ENCODE peak calls at places on chromosomes 13 and 19, in seven cellular contexts. One of them, this sample, is unnamed.

GRCh38 chr13:103926118-103926517 is 859.9 kb upstream of the SLC10A2 start:
- DNase-seq in H1: no peak
- DNase-seq in K562: no peak
- DNase-seq in GM12878: no peak
- DNase-seq in SK-N-SH: no peak
- DNase-seq in HCT116: no peak
- DNase-seq in HepG2: no peak
- DNase-seq in this sample: no peak

GRCh38 chr19:39236527-39236926 is 8.3 kb downstream of the IFNL3 start:
- DNase-seq in HepG2: no peak
- DNase-seq in K562: no peak
- DNase-seq in HCT116: no peak
- DNase-seq in H1: no peak
- DNase-seq in GM12878: no peak
- DNase-seq in SK-N-SH: no peak
- DNase-seq in this sample: no peak

GRCh38 chr13:89455741-89456140 is 1784.6 kb downstream of the SLITRK5 start:
- DNase-seq in K562: no peak
- DNase-seq in HepG2: no peak
- DNase-seq in SK-N-SH: no peak
- DNase-seq in GM12878: no peak
- DNase-seq in H1: no peak
- DNase-seq in HCT116: no peak
- DNase-seq in this sample: peak; percentile 10

GRCh38 chr13:38990693-38991092 is at the start of gene STOML3:
- DNase-seq in GM12878: no peak
- DNase-seq in K562: no peak
- DNase-seq in H1: no peak
- DNase-seq in SK-N-SH: no peak
- DNase-seq in HepG2: no peak
- DNase-seq in HCT116: no peak
- DNase-seq in this sample: no peak

GRCh38 chr19:42246869-42247630 is 4.6 kb upstream of the GSK3A start:
- DNase-seq in HCT116: no peak
- DNase-seq in H1: no peak
- DNase-seq in K562: no peak
- DNase-seq in HepG2: no peak
- DNase-seq in SK-N-SH: no peak
- DNase-seq in GM12878: no peak
- DNase-seq in this sample: no peak

GRCh38 chr13:73973156-73973555 is 161.0 kb downstream of the KLF12 start:
- DNase-seq in K562: no peak
- DNase-seq in HepG2: no peak
- DNase-seq in HCT116: no peak
- DNase-seq in GM12878: no peak
- DNase-seq in SK-N-SH: no peak
- DNase-seq in H1: no peak
- DNase-seq in this sample: no peak

GRCh38 chr13:49985129-49985528 is 11.7 kb upstream of the TRIM13 start:
- DNase-seq in HCT116: no peak
- DNase-seq in H1: no peak
- DNase-seq in HepG2: no peak
- DNase-seq in SK-N-SH: no peak
- DNase-seq in K562: no peak
- DNase-seq in GM12878: no peak
- DNase-seq in this sample: no peak

GRCh38 chr19:35347171-35347929 is at the start of gene FFAR1:
- DNase-seq in SK-N-SH: no peak
- DNase-seq in GM12878: peak; percentile 96
- DNase-seq in HepG2: no peak
- DNase-seq in HCT116: no peak
- DNase-seq in K562: peak; percentile 4
- DNase-seq in H1: peak; percentile 38
- DNase-seq in this sample: peak; percentile 28

GRCh38 chr19:27684293-27684692 is 1528.7 kb downstream of the UQCRFS1 start:
- DNase-seq in H1: no peak
- DNase-seq in K562: no peak
- DNase-seq in GM12878: no peak
- DNase-seq in HCT116: no peak
- DNase-seq in HepG2: no peak
- DNase-seq in SK-N-SH: no peak
- DNase-seq in this sample: no peak

GRCh38 chr19:57687363-57688010 is 5.7 kb downstream of the ZNF551 start:
- DNase-seq in H1: no peak
- DNase-seq in HCT116: no peak
- DNase-seq in GM12878: no peak
- DNase-seq in HepG2: no peak
- DNase-seq in SK-N-SH: no peak
- DNase-seq in K562: no peak
- DNase-seq in this sample: no peak

GRCh38 chr13:24097064-24097463 is 63.5 kb upstream of the SPATA13 start:
- DNase-seq in HCT116: no peak
- DNase-seq in GM12878: peak; percentile 16
- DNase-seq in HepG2: peak; percentile 71
- DNase-seq in K562: no peak
- DNase-seq in SK-N-SH: no peak
- DNase-seq in H1: no peak
- DNase-seq in this sample: no peak

GRCh38 chr19:409006-409514 is at the start of gene C2CD4C:
- DNase-seq in H1: peak; percentile 76
- DNase-seq in GM12878: no peak
- DNase-seq in K562: peak; percentile 78
- DNase-seq in HCT116: no peak
- DNase-seq in SK-N-SH: peak; percentile 87
- DNase-seq in HepG2: no peak
- DNase-seq in this sample: no peak

GRCh38 chr13:77310579-77311279 is 16.2 kb downstream of the MYCBP2 start:
- DNase-seq in HCT116: no peak
- DNase-seq in GM12878: no peak
- DNase-seq in SK-N-SH: no peak
- DNase-seq in H1: no peak
- DNase-seq in HepG2: no peak
- DNase-seq in K562: no peak
- DNase-seq in this sample: no peak

GRCh38 chr13:28138012-28138755 is at the start of gene PAN3:
- DNase-seq in SK-N-SH: peak; percentile 91
- DNase-seq in HepG2: peak; percentile 80
- DNase-seq in H1: peak; percentile 95
- DNase-seq in HCT116: peak; percentile 78
- DNase-seq in GM12878: peak; percentile 56
- DNase-seq in K562: peak; percentile 69
- DNase-seq in this sample: peak; percentile 58

GRCh38 chr13:28137556-28137955 is 789 bp upstream of the PAN3 start:
- DNase-seq in SK-N-SH: no peak
- DNase-seq in H1: no peak
- DNase-seq in K562: no peak
- DNase-seq in GM12878: no peak
- DNase-seq in HCT116: no peak
- DNase-seq in HepG2: no peak
- DNase-seq in this sample: no peak

GRCh38 chr13:28136916-28137315 is 1.4 kb upstream of the PAN3 start:
- DNase-seq in HCT116: no peak
- DNase-seq in HepG2: no peak
- DNase-seq in GM12878: no peak
- DNase-seq in SK-N-SH: no peak
- DNase-seq in K562: no peak
- DNase-seq in H1: no peak
- DNase-seq in this sample: no peak

GRCh38 chr13:28140433-28141125 is 2.2 kb downstream of the PAN3 start:
- DNase-seq in SK-N-SH: no peak
- DNase-seq in HepG2: no peak
- DNase-seq in HCT116: no peak
- DNase-seq in K562: no peak
- DNase-seq in GM12878: no peak
- DNase-seq in H1: no peak
- DNase-seq in this sample: no peak

DNA sequence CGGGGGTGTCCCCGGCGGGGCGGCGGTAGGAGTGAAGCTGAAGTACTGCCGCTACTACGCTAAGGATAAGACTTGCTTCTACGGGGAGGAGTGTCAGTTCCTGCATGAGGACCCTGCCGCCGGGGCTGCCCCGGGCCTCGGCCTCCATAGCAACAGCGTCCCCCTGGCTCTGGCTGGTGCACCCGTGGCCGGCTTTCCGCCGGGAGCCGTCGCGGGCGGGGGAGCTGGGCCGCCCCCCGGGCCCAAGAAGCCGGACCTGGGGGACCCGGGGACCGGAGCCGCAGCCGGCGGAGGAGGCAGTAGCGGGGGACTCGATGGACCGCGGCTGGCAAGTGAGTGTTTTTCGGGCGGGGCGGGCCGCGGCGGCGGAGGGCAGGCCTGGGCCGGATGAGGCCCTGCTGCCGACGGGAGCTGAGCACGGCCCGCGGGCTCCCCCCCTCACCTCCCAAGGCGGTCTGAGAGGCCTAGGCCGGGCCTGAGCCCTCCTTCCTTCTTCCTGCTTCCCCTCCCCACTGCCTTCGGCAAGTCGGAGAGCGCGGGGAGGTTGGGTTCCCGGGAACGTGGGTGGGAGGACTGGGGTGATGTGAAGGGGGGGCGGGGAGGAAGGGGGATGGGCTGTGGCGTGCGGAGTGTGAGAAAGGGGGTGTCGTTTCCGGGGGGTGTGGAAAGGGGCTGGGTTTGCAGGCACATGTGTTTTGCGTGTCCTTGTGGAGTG is 568 bp downstream of the PAN3 start:
- DNase-seq in K562: peak; percentile 73
- DNase-seq in HCT116: peak; percentile 63
- DNase-seq in SK-N-SH: peak; percentile 85
- DNase-seq in GM12878: peak; percentile 80
- DNase-seq in H1: peak; percentile 86
- DNase-seq in HepG2: peak; percentile 75
- DNase-seq in this sample: peak; percentile 40
- TF ChIP-seq JUND in K562: no peak
- TF ChIP-seq JUND in HCT116: no peak
- TF ChIP-seq JUND in SK-N-SH: no peak
- TF ChIP-seq JUND in GM12878: no peak
- TF ChIP-seq JUND in H1: no peak
- TF ChIP-seq JUND in HepG2: no peak
- TF ChIP-seq JUND in this sample: no peak

GRCh38 chr19:7297742-7298141 is 3.5 kb upstream of the INSR start:
- DNase-seq in GM12878: no peak
- DNase-seq in HCT116: no peak
- DNase-seq in SK-N-SH: no peak
- DNase-seq in HepG2: no peak
- DNase-seq in H1: no peak
- DNase-seq in K562: no peak
- DNase-seq in this sample: no peak
- TF ChIP-seq JUND in GM12878: no peak
- TF ChIP-seq JUND in HCT116: no peak
- TF ChIP-seq JUND in SK-N-SH: no peak
- TF ChIP-seq JUND in HepG2: no peak
- TF ChIP-seq JUND in H1: no peak
- TF ChIP-seq JUND in K562: no peak
- TF ChIP-seq JUND in this sample: no peak

GRCh38 chr19:3109491-3109890 is 15.3 kb downstream of the GNA11 start:
- DNase-seq in H1: no peak
- DNase-seq in HepG2: no peak
- DNase-seq in HCT116: no peak
- DNase-seq in K562: no peak
- DNase-seq in SK-N-SH: no peak
- DNase-seq in GM12878: no peak
- DNase-seq in this sample: no peak

GRCh38 chr19:3112375-3113099 is 18.4 kb downstream of the GNA11 start:
- DNase-seq in HCT116: no peak
- DNase-seq in HepG2: no peak
- DNase-seq in K562: no peak
- DNase-seq in H1: no peak
- DNase-seq in SK-N-SH: no peak
- DNase-seq in GM12878: no peak
- DNase-seq in this sample: no peak

GRCh38 chr19:3113100-3114017 is 19.2 kb downstream of the GNA11 start:
- DNase-seq in HCT116: no peak
- DNase-seq in K562: no peak
- DNase-seq in HepG2: no peak
- DNase-seq in SK-N-SH: no peak
- DNase-seq in H1: no peak
- DNase-seq in GM12878: no peak
- DNase-seq in this sample: no peak

GRCh38 chr19:3110126-3110825 is 16.1 kb downstream of the GNA11 start:
- DNase-seq in K562: no peak
- DNase-seq in H1: no peak
- DNase-seq in GM12878: no peak
- DNase-seq in HCT116: no peak
- DNase-seq in HepG2: no peak
- DNase-seq in SK-N-SH: no peak
- DNase-seq in this sample: no peak

GRCh38 chr19:3111586-3112247 is 17.6 kb downstream of the GNA11 start:
- DNase-seq in SK-N-SH: no peak
- DNase-seq in H1: no peak
- DNase-seq in GM12878: no peak
- DNase-seq in HCT116: no peak
- DNase-seq in HepG2: no peak
- DNase-seq in K562: no peak
- DNase-seq in this sample: no peak
- TF ChIP-seq JUND in SK-N-SH: no peak
- TF ChIP-seq JUND in H1: no peak
- TF ChIP-seq JUND in GM12878: no peak
- TF ChIP-seq JUND in HCT116: no peak
- TF ChIP-seq JUND in HepG2: no peak
- TF ChIP-seq JUND in K562: no peak
- TF ChIP-seq JUND in this sample: no peak

GRCh38 chr19:16116067-16116466 is 4.4 kb downstream of the RAB8A start:
- DNase-seq in GM12878: no peak
- DNase-seq in H1: no peak
- DNase-seq in HCT116: no peak
- DNase-seq in SK-N-SH: no peak
- DNase-seq in HepG2: peak; percentile 59
- DNase-seq in K562: no peak
- DNase-seq in this sample: no peak

GRCh38 chr19:16115309-16116039 is 3.8 kb downstream of the RAB8A start:
- DNase-seq in H1: no peak
- DNase-seq in HCT116: no peak
- DNase-seq in GM12878: no peak
- DNase-seq in K562: no peak
- DNase-seq in HepG2: no peak
- DNase-seq in SK-N-SH: no peak
- DNase-seq in this sample: no peak

GRCh38 chr19:16121141-16121540 is 9.5 kb downstream of the RAB8A start:
- DNase-seq in HCT116: no peak
- DNase-seq in HepG2: no peak
- DNase-seq in SK-N-SH: no peak
- DNase-seq in K562: no peak
- DNase-seq in H1: no peak
- DNase-seq in GM12878: no peak
- DNase-seq in this sample: no peak

GRCh38 chr19:16118489-16119033 is 6.9 kb downstream of the RAB8A start:
- DNase-seq in HepG2: no peak
- DNase-seq in HCT116: no peak
- DNase-seq in K562: no peak
- DNase-seq in GM12878: peak; percentile 97
- DNase-seq in SK-N-SH: no peak
- DNase-seq in H1: no peak
- DNase-seq in this sample: no peak

DNA sequence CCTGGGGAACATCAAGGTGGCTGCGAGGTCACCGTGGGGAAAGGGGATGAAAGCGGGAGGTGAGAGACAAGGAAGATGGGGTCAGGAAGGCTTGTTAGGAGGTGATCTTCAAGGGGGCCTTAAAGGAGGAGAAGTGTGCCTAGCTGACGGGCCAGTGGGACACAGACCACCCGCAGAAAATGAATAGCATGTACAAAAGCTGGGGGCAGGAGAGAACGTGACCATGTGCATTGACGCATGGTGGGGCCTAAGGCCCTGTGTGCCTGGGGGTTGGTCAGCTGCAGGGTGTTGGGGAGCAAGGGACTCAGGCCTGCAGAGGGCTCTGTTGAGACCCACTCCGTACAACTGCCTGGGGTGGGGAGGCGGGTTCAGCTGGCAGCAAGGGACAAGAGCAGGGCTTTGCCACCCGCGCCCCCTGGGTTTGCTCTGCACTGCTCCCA is 5.9 kb downstream of the RAB8A start:
- DNase-seq in HepG2: no peak
- DNase-seq in HCT116: no peak
- DNase-seq in K562: no peak
- DNase-seq in H1: no peak
- DNase-seq in GM12878: no peak
- DNase-seq in SK-N-SH: no peak
- DNase-seq in this sample: no peak
- TF ChIP-seq JUND in HepG2: no peak
- TF ChIP-seq JUND in HCT116: no peak
- TF ChIP-seq JUND in K562: no peak
- TF ChIP-seq JUND in H1: no peak
- TF ChIP-seq JUND in GM12878: no peak
- TF ChIP-seq JUND in SK-N-SH: no peak
- TF ChIP-seq JUND in this sample: no peak